ENCODE peak calls at places on chromosomes 2 and 18, in eight cellular contexts. P is CD8-positive, alpha-beta memory T cell; R is heart right ventricle; I is endothelial cell of umbilical vein; F is right lobe of liver; U is AG04450; A is neuronal stem cell; C is CD8-positive, alpha-beta T cell. H is an unnamed sample.

GRCh38 chr2:133780099-133780996 is 212.1 kb upstream of the NCKAP5 start:
- DNase-seq in P (no peak), R (no peak), I (peak; percentile 90), F (no peak), U (peak; percentile 60), A (peak; percentile 85), C (no peak), H (no peak)

GRCh38 chr2:26540977-26541376 is 63.1 kb upstream of the OTOF start:
- DNase-seq in P (no peak), R (no peak), I (no peak), F (peak; percentile 3), U (no peak), A (no peak), C (no peak), H (no peak)

GRCh38 chr18:73948497-73948896 is 199.1 kb downstream of the FBXO15 start:
- DNase-seq in P (no peak), R (no peak), I (no peak), F (no peak), U (no peak), A (no peak), C (no peak), H (no peak)

GRCh38 chr2:118882693-118883336 is 35.4 kb upstream of the EN1 start:
- DNase-seq in P (peak; percentile 40), R (peak; percentile 40), I (peak; percentile 35), F (peak; percentile 60), U (no peak), A (peak; percentile 53), C (peak; percentile 40), H (peak; percentile 26)

GRCh38 chr18:75052475-75052874 is 156.5 kb downstream of the PTGR3 start:
- DNase-seq in P (no peak), R (no peak), I (no peak), F (no peak), U (no peak), A (no peak), C (no peak), H (no peak)

GRCh38 chr18:48923746-48924580 is 26.8 kb downstream of the SMAD7 start:
- DNase-seq in P (no peak), R (no peak), I (peak; percentile 63), F (no peak), U (no peak), A (no peak), C (no peak), H (no peak)

GRCh38 chr2:84302513-84303412 is 156.3 kb downstream of the SUCLG1 start:
- DNase-seq in P (peak; percentile 15), R (no peak), I (peak; percentile 41), F (no peak), U (no peak), A (peak; percentile 65), C (no peak), H (no peak)

GRCh38 chr2:72745679-72746368 is 80.0 kb downstream of the EXOC6B start:
- DNase-seq in P (no peak), R (no peak), I (peak; percentile 88), F (no peak), U (peak; percentile 42), A (peak; percentile 51), C (no peak), H (no peak)

GRCh38 chr18:49055787-49056186 is 105.0 kb upstream of the SMAD7 start:
- DNase-seq in P (no peak), R (peak; percentile 54), I (peak; percentile 36), F (peak; percentile 61), U (no peak), A (no peak), C (no peak), H (no peak)

GRCh38 chr2:60925994-60926750 is 44.8 kb downstream of the REL start:
- DNase-seq in P (no peak), R (no peak), I (peak; percentile 19), F (no peak), U (peak; percentile 26), A (no peak), C (no peak), H (no peak)

GRCh38 chr2:42859006-42859552 is 66.7 kb upstream of the HAAO start:
- DNase-seq in P (peak; percentile 34), R (no peak), I (peak; percentile 90), F (no peak), U (peak; percentile 68), A (peak; percentile 88), C (peak; percentile 48), H (peak; percentile 40)

GRCh38 chr2:85769236-85769986 is 15.6 kb downstream of the ATOH8 start:
- DNase-seq in P (no peak), R (no peak), I (no peak), F (no peak), U (no peak), A (no peak), C (no peak), H (no peak)

DNA sequence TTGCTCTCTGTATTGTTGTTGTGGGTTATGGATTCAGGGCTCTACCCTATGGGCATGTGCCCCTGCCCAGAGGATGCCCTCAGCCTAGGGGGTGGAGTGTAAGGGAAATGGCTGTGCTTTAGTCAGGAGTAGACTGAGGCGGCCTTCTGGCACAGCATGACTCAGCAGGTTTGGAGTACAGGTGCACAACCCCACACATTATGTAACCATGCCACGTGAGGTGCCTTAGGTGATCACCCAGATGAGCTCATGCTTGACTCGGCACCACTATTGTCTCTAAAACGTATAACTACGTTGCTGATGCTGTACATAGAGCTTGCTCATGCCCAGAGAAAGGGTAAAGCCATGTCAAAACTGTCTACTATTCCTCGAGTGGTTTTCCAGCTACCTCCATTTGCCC is 48.3 kb upstream of the ZC3H15 start:
- DNase-seq in P (no peak), R (no peak), I (no peak), F (no peak), U (no peak), A (no peak), C (no peak), H (no peak)
- H3K9me3 ChIP-seq in P (no peaks in the 10 kb centered on the region), R (no peaks in the 10 kb centered on the region), I (no peaks in the 10 kb centered on the region), F (no peaks in the 10 kb centered on the region), U (no peaks in the 10 kb centered on the region), A (peaks cover 10% of the 10 kb centered on the region), C (no peaks in the 10 kb centered on the region), H (no peaks in the 10 kb centered on the region)

DNA sequence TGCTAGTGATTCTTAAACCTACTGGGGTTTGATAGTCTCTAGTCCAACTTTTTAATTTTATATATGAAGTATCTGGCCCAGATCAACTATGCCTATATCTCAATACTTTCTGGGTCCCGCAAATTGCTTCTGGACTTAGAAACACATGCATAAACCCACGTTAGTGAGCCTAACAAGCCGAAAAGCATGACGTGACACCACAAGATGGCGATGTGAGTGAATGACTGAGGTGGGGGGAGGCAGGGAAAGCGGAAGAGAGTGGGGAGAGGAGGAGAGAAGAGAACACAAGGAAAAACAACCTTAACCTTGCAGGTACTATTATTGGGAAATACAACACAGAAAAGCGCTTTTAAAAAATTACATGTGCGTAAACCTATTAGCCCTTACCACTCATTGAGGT is 13.8 kb downstream of the PDIA6 start:
- DNase-seq in P (no peak), R (no peak), I (no peak), F (no peak), U (no peak), A (no peak), C (no peak), H (no peak)
- H3K9me3 ChIP-seq in P (no peaks in the 10 kb centered on the region), R (no peaks in the 10 kb centered on the region), I (no peaks in the 10 kb centered on the region), F (no peaks in the 10 kb centered on the region), U (no peaks in the 10 kb centered on the region), A (no peaks in the 10 kb centered on the region), C (no peaks in the 10 kb centered on the region), H (no peaks in the 10 kb centered on the region)

GRCh38 chr2:196128749-196129148 is 42.6 kb downstream of the STK17B start:
- DNase-seq in P (no peak), R (no peak), I (no peak), F (no peak), U (no peak), A (no peak), C (no peak), H (no peak)

GRCh38 chr2:196130039-196130825 is 41.1 kb downstream of the STK17B start:
- DNase-seq in P (no peak), R (no peak), I (no peak), F (no peak), U (no peak), A (no peak), C (no peak), H (no peak)

GRCh38 chr2:196136151-196136550 is 35.2 kb downstream of the STK17B start:
- DNase-seq in P (no peak), R (no peak), I (no peak), F (no peak), U (no peak), A (no peak), C (no peak), H (no peak)

GRCh38 chr2:196131384-196131861 is 40.0 kb downstream of the STK17B start:
- DNase-seq in P (peak; percentile 46), R (no peak), I (peak; percentile 18), F (no peak), U (no peak), A (no peak), C (no peak), H (peak; percentile 27)

DNA sequence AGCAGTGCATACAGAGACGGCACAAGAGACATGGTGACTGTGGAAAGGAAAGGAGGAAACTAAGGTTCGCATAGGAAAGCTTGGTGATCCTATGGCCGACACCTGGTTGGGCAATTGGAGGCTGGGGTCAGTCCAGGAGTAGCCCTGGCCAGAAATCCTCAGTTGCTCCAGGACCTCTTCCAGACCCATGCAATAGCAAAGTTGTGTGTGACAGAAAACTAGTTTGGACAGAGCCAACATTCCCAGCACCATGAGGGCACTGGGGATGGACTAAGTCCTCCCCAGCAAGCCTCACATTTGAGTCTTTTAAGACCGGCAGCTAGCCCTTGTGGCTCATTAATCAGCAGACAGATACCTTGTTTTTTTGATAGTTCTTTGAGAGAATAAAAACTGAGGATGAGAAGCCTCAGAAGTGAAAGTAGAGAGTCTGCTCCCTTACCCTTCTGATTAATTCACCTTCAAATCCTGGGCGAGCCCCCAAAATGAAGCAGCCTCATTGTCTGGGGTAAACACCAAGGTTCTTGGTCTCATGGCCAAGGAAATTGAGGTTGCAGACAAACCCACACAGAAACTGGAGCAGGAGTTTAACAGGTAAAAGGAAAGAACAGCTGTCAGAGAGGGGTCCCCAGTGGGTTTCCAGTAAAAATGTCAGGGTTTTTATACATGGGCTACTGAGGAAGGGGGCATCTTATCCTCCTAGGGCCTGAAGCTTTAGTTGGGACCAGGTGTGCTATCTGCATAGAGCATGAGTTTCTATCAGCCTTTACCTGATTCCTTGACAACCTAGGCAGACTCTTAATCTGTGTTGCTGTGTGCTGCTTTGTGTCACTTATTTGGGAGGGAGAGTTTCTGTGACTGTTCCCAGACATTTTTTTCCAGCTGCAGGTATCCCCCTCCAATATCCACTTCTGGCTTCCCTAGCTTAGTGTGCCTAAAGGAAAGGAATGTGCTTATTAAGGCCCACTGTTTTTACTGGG is 39.1 kb downstream of the STK17B start:
- DNase-seq in P (no peak), R (no peak), I (no peak), F (no peak), U (no peak), A (no peak), C (no peak), H (peak; percentile 43)
- H3K9me3 ChIP-seq in P (peaks cover 31% of the 10 kb centered on the region), R (peaks cover 60% of the 10 kb centered on the region), I (peaks cover 4% of the 10 kb centered on the region), F (peaks cover 5% of the 10 kb centered on the region), U (peaks cover 38% of the 10 kb centered on the region), A (peaks cover 59% of the 10 kb centered on the region), C (peaks cover 19% of the 10 kb centered on the region), H (peaks cover 3% of the 10 kb centered on the region)

DNA sequence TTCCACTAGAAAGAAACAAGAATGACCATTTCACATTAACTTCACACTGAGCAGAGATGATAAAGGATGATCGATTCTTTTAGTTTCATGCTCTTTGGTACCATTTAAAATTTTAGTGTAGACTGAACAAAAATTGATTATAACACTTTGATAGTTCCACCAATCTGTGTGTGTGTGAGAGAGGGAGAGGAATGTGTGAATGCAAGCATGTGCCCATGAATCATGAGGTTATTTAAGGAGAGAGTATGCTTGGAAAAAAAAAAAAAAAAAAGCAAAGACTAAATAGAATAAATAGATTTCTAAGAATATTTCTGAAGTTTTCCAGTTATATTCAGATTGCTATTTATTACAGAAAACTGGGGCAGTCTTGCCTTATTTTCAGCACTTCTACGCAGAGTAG is 900.8 kb downstream of the SLC4A3 start:
- DNase-seq in P (no peak), R (no peak), I (no peak), F (no peak), U (no peak), A (no peak), C (no peak), H (no peak)
- H3K9me3 ChIP-seq in P (no peaks in the 10 kb centered on the region), R (peaks cover 12% of the 10 kb centered on the region), I (no peaks in the 10 kb centered on the region), F (no peaks in the 10 kb centered on the region), U (peaks cover 4% of the 10 kb centered on the region), A (no peaks in the 10 kb centered on the region), C (no peaks in the 10 kb centered on the region), H (no peaks in the 10 kb centered on the region)